ENCODE peak calls at places on chromosomes 13 and 19, in eight cellular contexts. G is ascending aorta, Q is thoracic aorta, B is Peyer's patch, M is body of pancreas, X is PC-3, S is A549, I is neural progenitor cell. U is an unnamed sample.

GRCh38 chr13:94057618-94058017 is 421.9 kb downstream of the DCT start:
- DNase-seq in G (no peak), Q (no peak), B (no peak), M (no peak), X (no peak), S (no peak), I (no peak), U (no peak)

GRCh38 chr13:46797468-46798237 is 692 bp upstream of the ESD start:
- DNase-seq in G (no peak), Q (no peak), B (no peak), M (no peak), X (no peak), S (no peak), I (peak; percentile 6), U (no peak)

GRCh38 chr13:74290324-74290773 is 156.1 kb upstream of the KLF12 start:
- DNase-seq in G (peak; percentile 68), Q (no peak), B (peak; percentile 56), M (no peak), X (peak; percentile 49), S (no peak), I (peak; percentile 52), U (peak; percentile 48)

GRCh38 chr13:102905905-102906304 is 60.1 kb downstream of the ERCC5 start:
- DNase-seq in G (no peak), Q (no peak), B (no peak), M (no peak), X (no peak), S (no peak), I (no peak), U (no peak)

GRCh38 chr19:15144046-15144646 is 36.9 kb downstream of the SYDE1 start:
- DNase-seq in G (no peak), Q (no peak), B (no peak), M (no peak), X (no peak), S (no peak), I (no peak), U (no peak)

GRCh38 chr19:39824143-39825092 is 9.5 kb downstream of the DYRK1B start:
- DNase-seq in G (peak; percentile 96), Q (peak; percentile 85), B (peak; percentile 92), M (peak; percentile 92), X (peak; percentile 87), S (no peak), I (peak; percentile 96), U (peak; percentile 72)

GRCh38 chr19:45505151-45505995 is 1.9 kb upstream of the VASP start:
- DNase-seq in G (no peak), Q (no peak), B (no peak), M (no peak), X (no peak), S (no peak), I (no peak), U (no peak)

GRCh38 chr13:48573213-48573612 is 40.3 kb upstream of the RCBTB2 start:
- DNase-seq in G (no peak), Q (no peak), B (no peak), M (no peak), X (no peak), S (no peak), I (no peak), U (no peak)

GRCh38 chr13:56755181-56755580 is 385.5 kb upstream of the PRR20A start:
- DNase-seq in G (no peak), Q (no peak), B (no peak), M (no peak), X (peak; percentile 4), S (no peak), I (peak; percentile 41), U (no peak)

GRCh38 chr13:114099191-114099590 is 33.2 kb downstream of the RASA3 start:
- DNase-seq in G (peak; percentile 94), Q (peak; percentile 80), B (no peak), M (no peak), X (peak; percentile 73), S (peak; percentile 68), I (peak; percentile 60), U (peak; percentile 70)

GRCh38 chr19:16155128-16155527 is 11.6 kb downstream of the HSH2D start:
- DNase-seq in G (no peak), Q (no peak), B (no peak), M (no peak), X (no peak), S (no peak), I (no peak), U (no peak)

GRCh38 chr19:46515879-46516350 is 20.2 kb upstream of the PNMA8B start:
- DNase-seq in G (no peak), Q (no peak), B (no peak), M (no peak), X (peak; percentile 59), S (peak; percentile 89), I (peak; percentile 57), U (no peak)

GRCh38 chr19:15225797-15226196 is 6.5 kb downstream of the EPHX3 start:
- DNase-seq in G (no peak), Q (no peak), B (no peak), M (no peak), X (no peak), S (no peak), I (no peak), U (no peak)

GRCh38 chr19:46426506-46427162 is 2.1 kb downstream of the PNMA8C start:
- DNase-seq in G (peak; percentile 81), Q (no peak), B (no peak), M (peak; percentile 84), X (no peak), S (peak; percentile 95), I (peak; percentile 97), U (peak; percentile 61)

GRCh38 chr13:21676611-21677021 is 5.7 kb downstream of the FGF9 start:
- DNase-seq in G (no peak), Q (no peak), B (no peak), M (peak; percentile 29), X (no peak), S (no peak), I (peak; percentile 69), U (no peak)

GRCh38 chr13:50406831-50407230 is 391.6 kb downstream of the KCNRG start:
- DNase-seq in G (no peak), Q (no peak), B (no peak), M (no peak), X (no peak), S (no peak), I (peak; percentile 21), U (no peak)

GRCh38 chr13:66391322-66391721 is 838.8 kb downstream of the PCDH9 start:
- DNase-seq in G (no peak), Q (no peak), B (no peak), M (no peak), X (no peak), S (no peak), I (no peak), U (no peak)

GRCh38 chr19:7690779-7691258 is 10.2 kb downstream of the TRAPPC5 start:
- DNase-seq in G (no peak), Q (no peak), B (no peak), M (no peak), X (no peak), S (no peak), I (no peak), U (no peak)

GRCh38 chr13:91813255-91813654 is 414.8 kb downstream of the GPC5 start:
- DNase-seq in G (no peak), Q (no peak), B (no peak), M (no peak), X (no peak), S (no peak), I (no peak), U (no peak)

GRCh38 chr13:25916119-25916518 is 135.7 kb downstream of the SHISA2 start:
- DNase-seq in G (no peak), Q (no peak), B (no peak), M (no peak), X (no peak), S (no peak), I (no peak), U (no peak)

GRCh38 chr13:74246398-74246975 is 112.3 kb upstream of the KLF12 start:
- DNase-seq in G (no peak), Q (no peak), B (no peak), M (no peak), X (no peak), S (no peak), I (no peak), U (no peak)

GRCh38 chr19:11420894-11421606 is 1.9 kb upstream of the RGL3 start:
- DNase-seq in G (no peak), Q (no peak), B (no peak), M (no peak), X (no peak), S (no peak), I (peak; percentile 65), U (no peak)

GRCh38 chr13:22173605-22174004 is 502.7 kb downstream of the FGF9 start:
- DNase-seq in G (no peak), Q (no peak), B (no peak), M (no peak), X (peak; percentile 24), S (no peak), I (no peak), U (peak; percentile 36)

GRCh38 chr13:52969373-52969772 is 59.2 kb upstream of the OLFM4 start:
- DNase-seq in G (no peak), Q (no peak), B (no peak), M (no peak), X (no peak), S (no peak), I (no peak), U (no peak)

DNA sequence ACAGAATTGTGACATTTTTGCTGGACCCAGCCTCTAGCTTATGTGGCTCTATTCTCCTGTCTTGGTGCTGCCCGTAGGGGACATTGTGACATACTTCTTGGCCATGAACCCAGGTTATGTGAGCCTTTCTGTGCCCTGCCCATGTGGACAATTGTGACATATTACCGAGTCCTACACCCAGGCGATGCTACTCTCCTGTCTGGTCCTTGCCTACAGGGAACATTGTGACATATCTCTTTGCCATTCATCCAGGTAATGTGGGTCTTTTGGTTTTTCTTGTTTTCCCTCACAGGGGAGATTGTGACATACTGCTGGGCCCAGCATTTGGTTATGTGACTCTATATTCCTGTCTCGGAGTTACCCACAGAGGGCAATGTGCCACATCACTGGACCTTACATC is 71.5 kb upstream of the ZNF43 start:
- DNase-seq in G (no peak), Q (no peak), B (no peak), M (no peak), X (no peak), S (no peak), I (no peak), U (no peak)
- H3K9me3 ChIP-seq in G (no peaks in the 10 kb centered on the region), Q (no peaks in the 10 kb centered on the region), B (no peaks in the 10 kb centered on the region), M (no peaks in the 10 kb centered on the region), X (peaks cover 50% of the 10 kb centered on the region), S (peaks cover 62% of the 10 kb centered on the region), I (no peaks in the 10 kb centered on the region), U (peaks cover 30% of the 10 kb centered on the region)

GRCh38 chr13:72696590-72696989 is 30.8 kb downstream of the MZT1 start:
- DNase-seq in G (no peak), Q (no peak), B (no peak), M (no peak), X (peak; percentile 46), S (no peak), I (no peak), U (no peak)
- TF ChIP-seq CTCF in G (no peak), Q (peak; percentile 31), B (no peak), M (peak; percentile 22), X (peak; percentile 59), S (peak; percentile 43), I (peak; percentile 40), U (peak; percentile 38)

GRCh38 chr19:42368360-42368759 is 21.7 kb downstream of the CNFN start:
- DNase-seq in G (no peak), Q (no peak), B (no peak), M (no peak), X (no peak), S (no peak), I (no peak), U (no peak)
- H3K27ac ChIP-seq in G (no peak overlapping the region), Q (no peak overlapping the region), B (no peak overlapping the region), M (no peak overlapping the region), X (no peak overlapping the region), S (no peak overlapping the region), I (no peak overlapping the region), U (no peak overlapping the region)

GRCh38 chr13:111620586-111620985 is 300.1 kb downstream of the TEX29 start:
- DNase-seq in G (peak; percentile 18), Q (no peak), B (no peak), M (no peak), X (no peak), S (no peak), I (no peak), U (no peak)
- H3K9me3 ChIP-seq in G (no peaks in the 10 kb centered on the region), Q (no peaks in the 10 kb centered on the region), B (no peaks in the 10 kb centered on the region), M (no peaks in the 10 kb centered on the region), X (no peaks in the 10 kb centered on the region), S (no peaks in the 10 kb centered on the region), I (no peaks in the 10 kb centered on the region), U (peaks cover 54% of the 10 kb centered on the region)